ENCODE peak calls at places on chromosomes 6 and 20, in seven cellular contexts. N, J, K, O, Y, W and P are unnamed samples. For H3K9me3, the result is how much of the 10 kb centered on the place peaks cover.

GRCh38 chr6:169990095-169991030 is 238.9 kb downstream of the ERMARD start:
- DNase-seq in N (no peak), O (peak), W (peak), K (no peak), J (no peak), Y (no peak), P (peak)

GRCh38 chr6:80214436-80215022 is 108.1 kb downstream of the BCKDHB start:
- DNase-seq in N (peak), O (no peak), K (peak), Y (no peak), W (no peak), J (peak), P (no peak)

GRCh38 chr6:75446278-75446880 is 47.2 kb downstream of the FILIP1 start:
- DNase-seq in Y (no peak), J (no peak), W (no peak), N (no peak), O (no peak), K (no peak), P (no peak)

GRCh38 chr6:169172435-169172834 is 81.2 kb downstream of the THBS2 start:
- DNase-seq in J (no peak), W (no peak), K (no peak), Y (no peak), N (no peak), O (no peak), P (no peak)

GRCh38 chr6:159110013-159110412 is 59.2 kb upstream of the FNDC1 start:
- DNase-seq in J (peak), Y (no peak), K (peak), N (no peak), O (no peak), W (no peak), P (no peak)

GRCh38 chr6:148990427-148990826 is 243.6 kb downstream of the UST start:
- DNase-seq in K (no peak), N (no peak), W (no peak), O (no peak), J (no peak), Y (no peak), P (no peak)

GRCh38 chr20:61808497-61808896 is 257.2 kb downstream of the TAF4 start:
- DNase-seq in N (no peak), W (no peak), J (no peak), O (no peak), Y (no peak), K (no peak), P (no peak)

GRCh38 chr6:30060634-30060981 is 457 bp upstream of the POLR1H start:
- DNase-seq in N (no peak), O (peak), K (peak), Y (no peak), J (no peak), W (peak), P (no peak)

GRCh38 chr6:115485400-115485799 is 575.3 kb downstream of the FRK start:
- DNase-seq in O (no peak), N (no peak), Y (no peak), W (no peak), J (no peak), K (no peak), P (no peak)

GRCh38 chr6:104639671-104640070 is 220.0 kb downstream of the HACE1 start:
- DNase-seq in O (no peak), Y (no peak), N (no peak), K (no peak), J (no peak), W (no peak), P (no peak)

GRCh38 chr6:40315055-40315454 is 272.1 kb downstream of the LRFN2 start:
- DNase-seq in J (no peak), O (no peak), N (no peak), W (no peak), Y (no peak), K (no peak), P (no peak)

GRCh38 chr20:64131406-64131805 is 24.0 kb upstream of the NPBWR2 start:
- DNase-seq in W (peak), N (no peak), Y (no peak), K (no peak), J (no peak), O (no peak), P (no peak)

GRCh38 chr20:34536798-34537394 is 20.7 kb downstream of the DYNLRB1 start:
- DNase-seq in N (peak), J (no peak), K (peak), W (peak), O (peak), Y (peak), P (peak)

GRCh38 chr6:153790048-153790447 is 249.0 kb upstream of the OPRM1 start:
- DNase-seq in W (no peak), J (no peak), Y (no peak), O (no peak), N (no peak), K (no peak), P (no peak)

GRCh38 chr20:3084986-3085360 is 449 bp upstream of the AVP start:
- DNase-seq in O (no peak), K (no peak), W (no peak), Y (no peak), N (no peak), J (no peak), P (no peak)

GRCh38 chr6:7108964-7109836 is 1.4 kb downstream of the RREB1 start:
- DNase-seq in W (peak), O (peak), N (peak), Y (peak), J (no peak), K (peak), P (peak)

GRCh38 chr6:124573953-124574352 is 388.3 kb upstream of the RNF217 start:
- DNase-seq in O (no peak), W (no peak), Y (no peak), J (no peak), K (no peak), N (no peak), P (no peak)

GRCh38 chr6:73969982-73970960 is 274.3 kb downstream of the CD109 start:
- DNase-seq in K (peak), W (no peak), Y (no peak), N (peak), O (no peak), J (peak), P (no peak)

GRCh38 chr6:99344289-99344688 is 5.2 kb downstream of the FAXC start:
- DNase-seq in W (no peak), J (no peak), O (no peak), N (no peak), K (no peak), Y (no peak), P (no peak)

GRCh38 chr6:169654590-169655391 is 47.0 kb downstream of the WDR27 start:
- DNase-seq in Y (peak), J (no peak), K (no peak), N (peak), W (peak), O (peak), P (peak)

GRCh38 chr20:63967330-63968135 is 2.2 kb downstream of the ZNF512B start:
- DNase-seq in Y (peak), J (no peak), W (peak), K (no peak), N (peak), O (no peak), P (no peak)

GRCh38 chr6:24205020-24205492 is 79.0 kb downstream of the NRSN1 start:
- DNase-seq in Y (no peak), K (peak), W (no peak), N (no peak), J (peak), O (no peak), P (no peak)

GRCh38 chr6:20582586-20583446 is 48.6 kb downstream of the CDKAL1 start:
- DNase-seq in N (no peak), W (no peak), K (no peak), Y (no peak), J (no peak), O (no peak), P (no peak)

GRCh38 chr20:37997516-37997915 is 35.7 kb downstream of the TTI1 start:
- DNase-seq in O (no peak), J (no peak), K (no peak), N (no peak), Y (no peak), W (no peak), P (no peak)

GRCh38 chr6:109718991-109719390 is 27.9 kb downstream of the FIG4 start:
- DNase-seq in K (no peak), J (no peak), W (no peak), N (no peak), Y (no peak), O (no peak), P (no peak)

GRCh38 chr6:71388068-71388744 is 99.6 kb downstream of the OGFRL1 start:
- DNase-seq in Y (no peak), N (no peak), J (no peak), O (no peak), W (no peak), K (no peak), P (no peak)

GRCh38 chr6:32666420-32667300 is at the start of gene HLA-DQB1:
- DNase-seq in W (no peak), Y (peak), N (peak), O (peak), K (peak), J (peak), P (no peak)

GRCh38 chr20:33883164-33883563 is 72.0 kb downstream of the CHMP4B start:
- DNase-seq in O (no peak), J (no peak), Y (no peak), W (no peak), K (no peak), N (no peak), P (no peak)

GRCh38 chr20:8388707-8389106 is 256.6 kb downstream of the PLCB1 start:
- DNase-seq in Y (no peak), N (no peak), O (no peak), J (no peak), W (no peak), K (no peak), P (no peak)

GRCh38 chr6:140256213-140256612 is 881.8 kb upstream of the CITED2 start:
- DNase-seq in W (no peak), Y (no peak), K (no peak), N (no peak), O (no peak), J (no peak), P (no peak)

GRCh38 chr6:117463762-117464665 is 18.5 kb upstream of the DCBLD1 start:
- DNase-seq in W (no peak), N (no peak), O (no peak), J (no peak), K (no peak), Y (no peak), P (no peak)

GRCh38 chr6:29792123-29793035 is 35.2 kb upstream of the HLA-G start:
- DNase-seq in W (peak), Y (peak), N (peak), J (peak), O (peak), K (peak), P (peak)

GRCh38 chr20:4158466-4159050 is 143.2 kb upstream of the RNF24 start:
- DNase-seq in K (no peak), Y (no peak), N (no peak), W (no peak), J (no peak), O (no peak), P (no peak)

GRCh38 chr20:56395166-56395565 is 2.7 kb downstream of the CSTF1 start:
- DNase-seq in K (no peak), O (no peak), N (no peak), W (no peak), Y (no peak), J (no peak), P (no peak)

GRCh38 chr6:126614642-126615504 is 275.0 kb downstream of the CENPW start:
- DNase-seq in J (no peak), Y (no peak), O (no peak), W (no peak), N (no peak), K (peak), P (no peak)

GRCh38 chr6:90846824-90847223 is 260.0 kb upstream of the MAP3K7 start:
- DNase-seq in O (no peak), Y (no peak), K (no peak), N (no peak), J (no peak), W (no peak), P (no peak)

GRCh38 chr6:153668758-153669157 is 370.3 kb upstream of the OPRM1 start:
- DNase-seq in W (no peak), K (no peak), J (no peak), O (no peak), N (no peak), Y (no peak), P (no peak)

GRCh38 chr6:9611016-9611415 is 803.9 kb downstream of the TFAP2A start:
- DNase-seq in Y (no peak), K (no peak), J (no peak), N (no peak), O (no peak), W (no peak), P (no peak)

DNA sequence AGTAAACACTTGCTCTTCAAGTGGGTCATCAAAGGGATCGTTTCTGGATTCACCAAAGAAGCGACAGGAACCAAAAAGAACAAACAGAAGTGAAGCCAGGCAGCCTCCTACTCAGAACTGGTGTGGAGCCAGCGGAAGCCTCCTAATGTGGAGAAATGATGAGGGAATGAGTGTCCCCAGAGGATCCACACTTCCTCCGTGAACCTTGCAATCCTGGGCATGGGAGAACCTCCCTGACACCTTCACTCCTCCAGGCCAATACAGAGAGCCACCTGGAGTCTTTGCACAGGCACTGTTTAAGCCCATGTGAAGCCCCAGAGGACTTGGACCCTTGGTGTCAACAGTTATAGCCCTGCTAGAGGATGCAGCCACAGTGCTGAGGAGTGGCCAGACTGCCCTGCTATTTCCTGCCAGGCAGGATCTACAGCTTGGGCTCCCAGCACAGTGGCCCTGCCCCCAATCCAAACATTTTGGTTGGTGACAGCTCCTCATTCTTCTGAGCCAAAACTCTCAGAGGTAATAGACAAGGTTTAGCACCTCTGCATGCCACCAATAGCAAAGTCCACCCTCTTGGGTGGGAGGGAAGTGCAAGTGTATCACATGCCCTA is 23.2 kb upstream of the SERINC1 start:
- DNase-seq in K (no peak), O (no peak), W (no peak), Y (no peak), J (no peak), N (no peak), P (no peak)
- H3K9me3 ChIP-seq in K (half or more), O (under half), W (under half), Y (under half), J (under half), N (under half), P (under half)

GRCh38 chr6:107443066-107443903 is 16.1 kb downstream of the PDSS2 start:
- DNase-seq in Y (no peak), W (no peak), O (no peak), J (no peak), N (no peak), K (no peak), P (no peak)

GRCh38 chr6:107443904-107444267 is 15.5 kb downstream of the PDSS2 start:
- DNase-seq in N (no peak), Y (no peak), J (no peak), O (no peak), W (no peak), K (no peak), P (no peak)

GRCh38 chr6:107444277-107444676 is 15.1 kb downstream of the PDSS2 start:
- DNase-seq in J (no peak), Y (no peak), K (no peak), O (no peak), W (no peak), N (no peak), P (no peak)

GRCh38 chr6:107447663-107448216 is 11.6 kb downstream of the PDSS2 start:
- DNase-seq in K (no peak), O (no peak), W (no peak), Y (no peak), N (no peak), J (no peak), P (no peak)

DNA sequence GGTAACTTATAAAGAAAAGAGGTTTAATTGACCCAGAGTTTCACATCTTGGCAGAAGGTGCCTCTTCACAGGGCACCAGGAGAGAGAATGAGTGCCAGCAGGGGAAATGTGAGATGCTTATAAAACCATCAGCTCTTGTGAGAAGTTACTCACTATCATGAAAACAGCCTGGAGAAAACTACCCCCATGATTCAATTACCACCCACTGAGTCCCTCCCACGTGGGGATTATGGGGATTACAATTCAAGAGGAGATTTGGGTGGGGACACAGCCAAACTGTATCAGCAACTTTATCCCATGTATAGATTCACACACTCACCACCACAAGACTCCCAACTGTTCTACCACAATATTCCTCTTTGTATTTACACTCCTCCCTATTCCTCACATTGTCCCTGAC is 10.6 kb downstream of the PDSS2 start:
- DNase-seq in O (no peak), Y (no peak), W (no peak), J (no peak), N (no peak), K (no peak), P (no peak)
- H3K9me3 ChIP-seq in O (under half), Y (under half), W (under half), J (under half), N (under half), K (under half), P (under half)

DNA sequence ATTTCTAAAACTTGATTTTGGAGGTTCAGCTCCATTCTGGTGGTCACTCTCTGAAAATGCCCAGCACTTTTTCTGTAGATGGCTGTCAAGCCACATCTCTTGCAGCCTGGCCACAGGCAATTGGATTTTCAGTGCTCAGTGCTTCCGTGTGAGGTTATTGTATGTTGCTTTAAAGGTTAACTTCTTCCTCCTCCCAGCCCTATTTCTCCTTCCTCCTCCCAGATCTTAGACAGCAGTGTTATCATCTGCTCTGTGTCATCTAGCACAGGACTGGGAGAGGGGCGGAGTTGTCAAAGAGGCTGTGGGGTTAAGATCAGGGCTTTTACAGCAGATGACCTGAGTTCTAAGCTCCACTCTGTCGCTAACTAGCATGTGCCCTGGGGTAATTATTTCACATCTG is 129.0 kb downstream of the PHACTR3 start:
- DNase-seq in Y (no peak), O (no peak), N (no peak), W (no peak), K (no peak), J (no peak), P (no peak)
- H3K9me3 ChIP-seq in Y (under half), O (under half), N (under half), W (under half), K (under half), J (under half), P (under half)

DNA sequence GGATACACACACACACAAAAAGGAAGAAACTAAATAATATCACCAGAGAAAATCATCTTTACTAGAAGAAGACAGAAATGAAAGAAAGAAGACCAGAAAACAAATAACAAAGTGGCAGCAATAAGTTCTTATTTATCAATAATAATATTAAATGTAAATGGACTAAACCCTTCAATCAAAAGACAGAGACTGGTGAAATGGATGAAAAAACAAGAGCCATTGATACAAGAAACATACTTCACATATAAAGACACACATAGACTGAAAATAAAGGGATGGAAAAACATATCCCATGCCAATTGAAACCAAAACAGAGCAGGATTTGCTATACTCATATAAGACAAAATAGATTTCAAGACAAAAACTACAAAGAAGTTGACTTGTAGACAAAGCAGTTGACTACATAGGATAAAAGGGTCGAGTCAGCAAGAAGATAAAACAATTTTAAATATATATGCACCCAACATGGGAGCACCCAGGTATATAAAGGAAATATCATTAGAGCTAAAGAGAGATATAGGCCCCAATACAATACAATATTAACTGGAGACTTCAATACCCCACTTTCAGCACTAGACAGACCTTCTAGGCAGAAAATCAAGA is 259.4 kb downstream of the EPM2A start:
- DNase-seq in O (no peak), K (no peak), Y (no peak), J (no peak), N (no peak), W (no peak), P (no peak)
- H3K9me3 ChIP-seq in O (under half), K (under half), Y (under half), J (under half), N (half or more), W (under half), P (under half)